ENCODE peak calls at places on chromosome 18, in nine cellular contexts. One of them, this sample, is unnamed.

GRCh38 chr18:75070235-75070624 is 138.7 kb downstream of the PTGR3 start:
- DNase-seq in Right ventricle myocardium inferior: no peak
- DNase-seq in CD4-positive, alpha-beta T cell: no peak
- DNase-seq in substantia nigra: no peak
- DNase-seq in stimulated activated CD4-positive, alpha-beta T cell treated with anti-CD3 and anti-CD28 coated beads, Interleukin-1b, Interleukin-23, amount 100 ng/mL, for 24 hours: no peak
- DNase-seq in GM19239: no peak
- DNase-seq in HFFc6: no peak
- DNase-seq in HEK293T: no peak
- DNase-seq in NCI-H1694: no peak
- DNase-seq in this sample: no peak

GRCh38 chr18:25251127-25251526 is 100.8 kb downstream of the ZNF521 start:
- DNase-seq in Right ventricle myocardium inferior: no peak
- DNase-seq in CD4-positive, alpha-beta T cell: no peak
- DNase-seq in substantia nigra: no peak
- DNase-seq in stimulated activated CD4-positive, alpha-beta T cell treated with anti-CD3 and anti-CD28 coated beads, Interleukin-1b, Interleukin-23, amount 100 ng/mL, for 24 hours: no peak
- DNase-seq in GM19239: no peak
- DNase-seq in HFFc6: no peak
- DNase-seq in HEK293T: no peak
- DNase-seq in NCI-H1694: no peak
- DNase-seq in this sample: no peak

GRCh38 chr18:11570770-11571169 is 38.6 kb upstream of the SLC35G4 start:
- DNase-seq in Right ventricle myocardium inferior: no peak
- DNase-seq in CD4-positive, alpha-beta T cell: no peak
- DNase-seq in substantia nigra: no peak
- DNase-seq in stimulated activated CD4-positive, alpha-beta T cell treated with anti-CD3 and anti-CD28 coated beads, Interleukin-1b, Interleukin-23, amount 100 ng/mL, for 24 hours: no peak
- DNase-seq in GM19239: no peak
- DNase-seq in HFFc6: no peak
- DNase-seq in HEK293T: no peak
- DNase-seq in NCI-H1694: no peak
- DNase-seq in this sample: no peak

GRCh38 chr18:50973367-50974126 is 5.7 kb downstream of the ELAC1 start:
- DNase-seq in Right ventricle myocardium inferior: no peak
- DNase-seq in CD4-positive, alpha-beta T cell: no peak
- DNase-seq in substantia nigra: no peak
- DNase-seq in stimulated activated CD4-positive, alpha-beta T cell treated with anti-CD3 and anti-CD28 coated beads, Interleukin-1b, Interleukin-23, amount 100 ng/mL, for 24 hours: no peak
- DNase-seq in GM19239: no peak
- DNase-seq in HFFc6: peak
- DNase-seq in HEK293T: no peak
- DNase-seq in NCI-H1694: no peak
- DNase-seq in this sample: no peak

GRCh38 chr18:21453512-21453862 is 147.0 kb downstream of the ESCO1 start:
- DNase-seq in Right ventricle myocardium inferior: no peak
- DNase-seq in CD4-positive, alpha-beta T cell: no peak
- DNase-seq in substantia nigra: no peak
- DNase-seq in stimulated activated CD4-positive, alpha-beta T cell treated with anti-CD3 and anti-CD28 coated beads, Interleukin-1b, Interleukin-23, amount 100 ng/mL, for 24 hours: no peak
- DNase-seq in GM19239: no peak
- DNase-seq in HFFc6: peak
- DNase-seq in HEK293T: no peak
- DNase-seq in NCI-H1694: no peak
- DNase-seq in this sample: no peak

GRCh38 chr18:44835555-44836156 is 155.0 kb downstream of the SETBP1 start:
- DNase-seq in Right ventricle myocardium inferior: no peak
- DNase-seq in CD4-positive, alpha-beta T cell: no peak
- DNase-seq in substantia nigra: no peak
- DNase-seq in stimulated activated CD4-positive, alpha-beta T cell treated with anti-CD3 and anti-CD28 coated beads, Interleukin-1b, Interleukin-23, amount 100 ng/mL, for 24 hours: no peak
- DNase-seq in GM19239: no peak
- DNase-seq in HFFc6: no peak
- DNase-seq in HEK293T: no peak
- DNase-seq in NCI-H1694: no peak
- DNase-seq in this sample: no peak

GRCh38 chr18:56913970-56914369 is 232.9 kb upstream of the BOD1L2 start:
- DNase-seq in Right ventricle myocardium inferior: no peak
- DNase-seq in CD4-positive, alpha-beta T cell: no peak
- DNase-seq in substantia nigra: no peak
- DNase-seq in stimulated activated CD4-positive, alpha-beta T cell treated with anti-CD3 and anti-CD28 coated beads, Interleukin-1b, Interleukin-23, amount 100 ng/mL, for 24 hours: no peak
- DNase-seq in GM19239: no peak
- DNase-seq in HFFc6: no peak
- DNase-seq in HEK293T: no peak
- DNase-seq in NCI-H1694: no peak
- DNase-seq in this sample: no peak

GRCh38 chr18:78949216-78949615 is 30.4 kb upstream of the SALL3 start:
- DNase-seq in Right ventricle myocardium inferior: no peak
- DNase-seq in CD4-positive, alpha-beta T cell: no peak
- DNase-seq in substantia nigra: no peak
- DNase-seq in stimulated activated CD4-positive, alpha-beta T cell treated with anti-CD3 and anti-CD28 coated beads, Interleukin-1b, Interleukin-23, amount 100 ng/mL, for 24 hours: no peak
- DNase-seq in GM19239: no peak
- DNase-seq in HFFc6: no peak
- DNase-seq in HEK293T: no peak
- DNase-seq in NCI-H1694: no peak
- DNase-seq in this sample: no peak

GRCh38 chr18:12645751-12646203 is 12.1 kb downstream of the SPIRE1 start:
- DNase-seq in Right ventricle myocardium inferior: no peak
- DNase-seq in CD4-positive, alpha-beta T cell: no peak
- DNase-seq in substantia nigra: no peak
- DNase-seq in stimulated activated CD4-positive, alpha-beta T cell treated with anti-CD3 and anti-CD28 coated beads, Interleukin-1b, Interleukin-23, amount 100 ng/mL, for 24 hours: no peak
- DNase-seq in GM19239: no peak
- DNase-seq in HFFc6: no peak
- DNase-seq in HEK293T: no peak
- DNase-seq in NCI-H1694: no peak
- DNase-seq in this sample: no peak

GRCh38 chr18:59008302-59008974 is 131.2 kb upstream of the SEC11C start:
- DNase-seq in Right ventricle myocardium inferior: no peak
- DNase-seq in CD4-positive, alpha-beta T cell: no peak
- DNase-seq in substantia nigra: no peak
- DNase-seq in stimulated activated CD4-positive, alpha-beta T cell treated with anti-CD3 and anti-CD28 coated beads, Interleukin-1b, Interleukin-23, amount 100 ng/mL, for 24 hours: no peak
- DNase-seq in GM19239: no peak
- DNase-seq in HFFc6: peak
- DNase-seq in HEK293T: no peak
- DNase-seq in NCI-H1694: no peak
- DNase-seq in this sample: no peak

GRCh38 chr18:78754311-78755043 is 225.1 kb upstream of the SALL3 start:
- DNase-seq in Right ventricle myocardium inferior: no peak
- DNase-seq in CD4-positive, alpha-beta T cell: no peak
- DNase-seq in substantia nigra: no peak
- DNase-seq in stimulated activated CD4-positive, alpha-beta T cell treated with anti-CD3 and anti-CD28 coated beads, Interleukin-1b, Interleukin-23, amount 100 ng/mL, for 24 hours: no peak
- DNase-seq in GM19239: no peak
- DNase-seq in HFFc6: no peak
- DNase-seq in HEK293T: no peak
- DNase-seq in NCI-H1694: no peak
- DNase-seq in this sample: no peak

GRCh38 chr18:6170604-6171003 is 244.1 kb downstream of the L3MBTL4 start:
- DNase-seq in Right ventricle myocardium inferior: no peak
- DNase-seq in CD4-positive, alpha-beta T cell: no peak
- DNase-seq in substantia nigra: no peak
- DNase-seq in stimulated activated CD4-positive, alpha-beta T cell treated with anti-CD3 and anti-CD28 coated beads, Interleukin-1b, Interleukin-23, amount 100 ng/mL, for 24 hours: no peak
- DNase-seq in GM19239: no peak
- DNase-seq in HFFc6: no peak
- DNase-seq in HEK293T: no peak
- DNase-seq in NCI-H1694: no peak
- DNase-seq in this sample: no peak

GRCh38 chr18:9321017-9321452 is 13.5 kb upstream of the TWSG1 start:
- DNase-seq in Right ventricle myocardium inferior: no peak
- DNase-seq in CD4-positive, alpha-beta T cell: no peak
- DNase-seq in substantia nigra: no peak
- DNase-seq in stimulated activated CD4-positive, alpha-beta T cell treated with anti-CD3 and anti-CD28 coated beads, Interleukin-1b, Interleukin-23, amount 100 ng/mL, for 24 hours: no peak
- DNase-seq in GM19239: no peak
- DNase-seq in HFFc6: peak
- DNase-seq in HEK293T: no peak
- DNase-seq in NCI-H1694: no peak
- DNase-seq in this sample: no peak

GRCh38 chr18:39667905-39668304 is 2102.3 kb upstream of the CELF4 start:
- DNase-seq in Right ventricle myocardium inferior: no peak
- DNase-seq in CD4-positive, alpha-beta T cell: no peak
- DNase-seq in substantia nigra: no peak
- DNase-seq in stimulated activated CD4-positive, alpha-beta T cell treated with anti-CD3 and anti-CD28 coated beads, Interleukin-1b, Interleukin-23, amount 100 ng/mL, for 24 hours: no peak
- DNase-seq in GM19239: no peak
- DNase-seq in HFFc6: no peak
- DNase-seq in HEK293T: no peak
- DNase-seq in NCI-H1694: no peak
- DNase-seq in this sample: no peak

GRCh38 chr18:79690586-79691482 is 11.2 kb downstream of the CTDP1 start:
- DNase-seq in Right ventricle myocardium inferior: no peak
- DNase-seq in CD4-positive, alpha-beta T cell: no peak
- DNase-seq in substantia nigra: no peak
- DNase-seq in stimulated activated CD4-positive, alpha-beta T cell treated with anti-CD3 and anti-CD28 coated beads, Interleukin-1b, Interleukin-23, amount 100 ng/mL, for 24 hours: no peak
- DNase-seq in GM19239: no peak
- DNase-seq in HFFc6: no peak
- DNase-seq in HEK293T: no peak
- DNase-seq in NCI-H1694: no peak
- DNase-seq in this sample: no peak

GRCh38 chr18:812673-813404 is 797 bp upstream of the YES1 start:
- DNase-seq in Right ventricle myocardium inferior: peak
- DNase-seq in CD4-positive, alpha-beta T cell: peak
- DNase-seq in substantia nigra: no peak
- DNase-seq in stimulated activated CD4-positive, alpha-beta T cell treated with anti-CD3 and anti-CD28 coated beads, Interleukin-1b, Interleukin-23, amount 100 ng/mL, for 24 hours: peak
- DNase-seq in GM19239: no peak
- DNase-seq in HFFc6: peak
- DNase-seq in HEK293T: peak
- DNase-seq in NCI-H1694: no peak
- DNase-seq in this sample: no peak

GRCh38 chr18:11873670-11874340 is 22.6 kb downstream of the CHMP1B start:
- DNase-seq in Right ventricle myocardium inferior: peak
- DNase-seq in CD4-positive, alpha-beta T cell: no peak
- DNase-seq in substantia nigra: no peak
- DNase-seq in stimulated activated CD4-positive, alpha-beta T cell treated with anti-CD3 and anti-CD28 coated beads, Interleukin-1b, Interleukin-23, amount 100 ng/mL, for 24 hours: no peak
- DNase-seq in GM19239: no peak
- DNase-seq in HFFc6: no peak
- DNase-seq in HEK293T: no peak
- DNase-seq in NCI-H1694: peak
- DNase-seq in this sample: no peak

GRCh38 chr18:56565059-56565458 is 73.3 kb downstream of the TXNL1 start:
- DNase-seq in Right ventricle myocardium inferior: no peak
- DNase-seq in CD4-positive, alpha-beta T cell: no peak
- DNase-seq in substantia nigra: no peak
- DNase-seq in stimulated activated CD4-positive, alpha-beta T cell treated with anti-CD3 and anti-CD28 coated beads, Interleukin-1b, Interleukin-23, amount 100 ng/mL, for 24 hours: no peak
- DNase-seq in GM19239: no peak
- DNase-seq in HFFc6: no peak
- DNase-seq in HEK293T: no peak
- DNase-seq in NCI-H1694: no peak
- DNase-seq in this sample: no peak

GRCh38 chr18:79402209-79402576 is 6.5 kb downstream of the NFATC1 start:
- DNase-seq in Right ventricle myocardium inferior: no peak
- DNase-seq in CD4-positive, alpha-beta T cell: no peak
- DNase-seq in substantia nigra: no peak
- DNase-seq in stimulated activated CD4-positive, alpha-beta T cell treated with anti-CD3 and anti-CD28 coated beads, Interleukin-1b, Interleukin-23, amount 100 ng/mL, for 24 hours: no peak
- DNase-seq in GM19239: no peak
- DNase-seq in HFFc6: no peak
- DNase-seq in HEK293T: no peak
- DNase-seq in NCI-H1694: no peak
- DNase-seq in this sample: no peak

GRCh38 chr18:78722959-78723706 is 256.5 kb upstream of the SALL3 start:
- DNase-seq in Right ventricle myocardium inferior: peak
- DNase-seq in CD4-positive, alpha-beta T cell: no peak
- DNase-seq in substantia nigra: no peak
- DNase-seq in stimulated activated CD4-positive, alpha-beta T cell treated with anti-CD3 and anti-CD28 coated beads, Interleukin-1b, Interleukin-23, amount 100 ng/mL, for 24 hours: no peak
- DNase-seq in GM19239: no peak
- DNase-seq in HFFc6: no peak
- DNase-seq in HEK293T: no peak
- DNase-seq in NCI-H1694: no peak
- DNase-seq in this sample: no peak

GRCh38 chr18:56709463-56709862 is 58.3 kb downstream of the WDR7 start:
- DNase-seq in Right ventricle myocardium inferior: no peak
- DNase-seq in CD4-positive, alpha-beta T cell: peak
- DNase-seq in substantia nigra: no peak
- DNase-seq in stimulated activated CD4-positive, alpha-beta T cell treated with anti-CD3 and anti-CD28 coated beads, Interleukin-1b, Interleukin-23, amount 100 ng/mL, for 24 hours: no peak
- DNase-seq in GM19239: no peak
- DNase-seq in HFFc6: peak
- DNase-seq in HEK293T: peak
- DNase-seq in NCI-H1694: peak
- DNase-seq in this sample: no peak

GRCh38 chr18:54453996-54454395 is 96.3 kb downstream of the C18orf54 start:
- DNase-seq in Right ventricle myocardium inferior: no peak
- DNase-seq in CD4-positive, alpha-beta T cell: no peak
- DNase-seq in substantia nigra: no peak
- DNase-seq in stimulated activated CD4-positive, alpha-beta T cell treated with anti-CD3 and anti-CD28 coated beads, Interleukin-1b, Interleukin-23, amount 100 ng/mL, for 24 hours: no peak
- DNase-seq in GM19239: no peak
- DNase-seq in HFFc6: no peak
- DNase-seq in HEK293T: no peak
- DNase-seq in NCI-H1694: no peak
- DNase-seq in this sample: no peak

GRCh38 chr18:23573020-23573419 is 13.3 kb downstream of the NPC1 start:
- DNase-seq in Right ventricle myocardium inferior: no peak
- DNase-seq in CD4-positive, alpha-beta T cell: no peak
- DNase-seq in substantia nigra: no peak
- DNase-seq in stimulated activated CD4-positive, alpha-beta T cell treated with anti-CD3 and anti-CD28 coated beads, Interleukin-1b, Interleukin-23, amount 100 ng/mL, for 24 hours: no peak
- DNase-seq in GM19239: no peak
- DNase-seq in HFFc6: no peak
- DNase-seq in HEK293T: no peak
- DNase-seq in NCI-H1694: no peak
- DNase-seq in this sample: no peak

GRCh38 chr18:1467461-1467964 is 562.8 kb downstream of the ADCYAP1 start:
- DNase-seq in Right ventricle myocardium inferior: no peak
- DNase-seq in CD4-positive, alpha-beta T cell: no peak
- DNase-seq in substantia nigra: no peak
- DNase-seq in stimulated activated CD4-positive, alpha-beta T cell treated with anti-CD3 and anti-CD28 coated beads, Interleukin-1b, Interleukin-23, amount 100 ng/mL, for 24 hours: no peak
- DNase-seq in GM19239: no peak
- DNase-seq in HFFc6: no peak
- DNase-seq in HEK293T: no peak
- DNase-seq in NCI-H1694: no peak
- DNase-seq in this sample: no peak

GRCh38 chr18:23235860-23236259 is 100.6 kb downstream of the CABLES1 start:
- DNase-seq in Right ventricle myocardium inferior: no peak
- DNase-seq in CD4-positive, alpha-beta T cell: no peak
- DNase-seq in substantia nigra: no peak
- DNase-seq in stimulated activated CD4-positive, alpha-beta T cell treated with anti-CD3 and anti-CD28 coated beads, Interleukin-1b, Interleukin-23, amount 100 ng/mL, for 24 hours: no peak
- DNase-seq in GM19239: no peak
- DNase-seq in HFFc6: no peak
- DNase-seq in HEK293T: no peak
- DNase-seq in NCI-H1694: no peak
- DNase-seq in this sample: no peak

GRCh38 chr18:32552421-32553030 is 81.8 kb upstream of the GAREM1 start:
- DNase-seq in Right ventricle myocardium inferior: no peak
- DNase-seq in CD4-positive, alpha-beta T cell: peak
- DNase-seq in substantia nigra: no peak
- DNase-seq in stimulated activated CD4-positive, alpha-beta T cell treated with anti-CD3 and anti-CD28 coated beads, Interleukin-1b, Interleukin-23, amount 100 ng/mL, for 24 hours: peak
- DNase-seq in GM19239: peak
- DNase-seq in HFFc6: peak
- DNase-seq in HEK293T: peak
- DNase-seq in NCI-H1694: peak
- DNase-seq in this sample: no peak

GRCh38 chr18:13273800-13274199 is 55.2 kb downstream of the LDLRAD4 start:
- DNase-seq in Right ventricle myocardium inferior: no peak
- DNase-seq in CD4-positive, alpha-beta T cell: no peak
- DNase-seq in substantia nigra: no peak
- DNase-seq in stimulated activated CD4-positive, alpha-beta T cell treated with anti-CD3 and anti-CD28 coated beads, Interleukin-1b, Interleukin-23, amount 100 ng/mL, for 24 hours: no peak
- DNase-seq in GM19239: no peak
- DNase-seq in HFFc6: no peak
- DNase-seq in HEK293T: no peak
- DNase-seq in NCI-H1694: no peak
- DNase-seq in this sample: no peak

GRCh38 chr18:22705328-22705727 is 227.8 kb upstream of the RBBP8 start:
- DNase-seq in Right ventricle myocardium inferior: no peak
- DNase-seq in CD4-positive, alpha-beta T cell: no peak
- DNase-seq in substantia nigra: no peak
- DNase-seq in stimulated activated CD4-positive, alpha-beta T cell treated with anti-CD3 and anti-CD28 coated beads, Interleukin-1b, Interleukin-23, amount 100 ng/mL, for 24 hours: no peak
- DNase-seq in GM19239: no peak
- DNase-seq in HFFc6: peak
- DNase-seq in HEK293T: no peak
- DNase-seq in NCI-H1694: no peak
- DNase-seq in this sample: no peak

GRCh38 chr18:39215920-39216319 is 1650.3 kb upstream of the CELF4 start:
- DNase-seq in Right ventricle myocardium inferior: no peak
- DNase-seq in CD4-positive, alpha-beta T cell: no peak
- DNase-seq in substantia nigra: no peak
- DNase-seq in stimulated activated CD4-positive, alpha-beta T cell treated with anti-CD3 and anti-CD28 coated beads, Interleukin-1b, Interleukin-23, amount 100 ng/mL, for 24 hours: no peak
- DNase-seq in GM19239: no peak
- DNase-seq in HFFc6: no peak
- DNase-seq in HEK293T: no peak
- DNase-seq in NCI-H1694: no peak
- DNase-seq in this sample: no peak

GRCh38 chr18:25795178-25795577 is 295.2 kb downstream of the SS18 start:
- DNase-seq in Right ventricle myocardium inferior: peak
- DNase-seq in CD4-positive, alpha-beta T cell: no peak
- DNase-seq in substantia nigra: no peak
- DNase-seq in stimulated activated CD4-positive, alpha-beta T cell treated with anti-CD3 and anti-CD28 coated beads, Interleukin-1b, Interleukin-23, amount 100 ng/mL, for 24 hours: no peak
- DNase-seq in GM19239: no peak
- DNase-seq in HFFc6: no peak
- DNase-seq in HEK293T: no peak
- DNase-seq in NCI-H1694: no peak
- DNase-seq in this sample: no peak

GRCh38 chr18:31199190-31199769 is 36.6 kb upstream of the DSC1 start:
- DNase-seq in Right ventricle myocardium inferior: no peak
- DNase-seq in CD4-positive, alpha-beta T cell: no peak
- DNase-seq in substantia nigra: no peak
- DNase-seq in stimulated activated CD4-positive, alpha-beta T cell treated with anti-CD3 and anti-CD28 coated beads, Interleukin-1b, Interleukin-23, amount 100 ng/mL, for 24 hours: no peak
- DNase-seq in GM19239: no peak
- DNase-seq in HFFc6: no peak
- DNase-seq in HEK293T: no peak
- DNase-seq in NCI-H1694: no peak
- DNase-seq in this sample: no peak

This sample was measured in CD14-positive monocyte.